ENCODE peak calls at places on chromosomes 11 and 22, in ten cellular contexts. X, Z, G, E, S, F, M, C, K and P are unnamed samples. For H3K4me1 and H3K36me3, the result is how much of the 10 kb centered on the place peaks cover.

GRCh38 chr11:18501629-18502028 is 25.1 kb downstream of the TSG101 start:
- DNase-seq in X (no peak), Z (no peak), G (no peak), E (no peak), S (no peak), F (no peak), M (no peak), C (no peak), K (no peak), P (no peak)

GRCh38 chr11:91664521-91664920 is 560.1 kb upstream of the FAT3 start:
- DNase-seq in X (no peak), Z (no peak), G (no peak), E (no peak), S (no peak), F (no peak), M (no peak), C (no peak), K (no peak), P (no peak)

GRCh38 chr22:30575859-30576258 is 1.4 kb upstream of the GAL3ST1 start:
- DNase-seq in X (no peak), Z (no peak), G (no peak), E (no peak), S (no peak), F (no peak), M (no peak), C (no peak), K (peak), P (no peak)

GRCh38 chr11:73317373-73317772 is 9.3 kb downstream of the ARHGEF17 start:
- DNase-seq in X (peak), Z (no peak), G (no peak), E (no peak), S (no peak), F (no peak), M (peak), C (no peak), K (no peak), P (peak)

GRCh38 chr22:31122532-31123291 is at the start of gene INPP5J:
- DNase-seq in X (peak), Z (peak), G (no peak), E (no peak), S (peak), F (no peak), M (peak), C (no peak), K (peak), P (peak)

GRCh38 chr22:34437140-34437539 is 516.9 kb upstream of the LARGE1 start:
- DNase-seq in X (peak), Z (no peak), G (no peak), E (no peak), S (no peak), F (no peak), M (no peak), C (no peak), K (no peak), P (no peak)

GRCh38 chr22:20020533-20021195 is at the start of gene TANGO2:
- DNase-seq in X (peak), Z (peak), G (peak), E (peak), S (peak), F (peak), M (peak), C (peak), K (peak), P (peak)

GRCh38 chr11:45146072-45147016 is at the start of gene PRDM11:
- DNase-seq in X (peak), Z (peak), G (peak), E (no peak), S (no peak), F (no peak), M (peak), C (peak), K (peak), P (peak)

GRCh38 chr11:113796663-113797259 is 17.2 kb downstream of the CLDN25 start:
- DNase-seq in X (peak), Z (no peak), G (no peak), E (no peak), S (no peak), F (no peak), M (no peak), C (peak), K (no peak), P (no peak)

GRCh38 chr11:62446091-62446490 is 27.3 kb downstream of the SCGB1A1 start:
- DNase-seq in X (peak), Z (no peak), G (no peak), E (no peak), S (no peak), F (no peak), M (peak), C (no peak), K (peak), P (no peak)

GRCh38 chr22:48749555-48750227 is 1078.0 kb downstream of the BRD1 start:
- DNase-seq in X (no peak), Z (no peak), G (no peak), E (no peak), S (peak), F (no peak), M (no peak), C (no peak), K (no peak), P (peak)

GRCh38 chr22:43004362-43005035 is 10.4 kb downstream of the PACSIN2 start:
- DNase-seq in X (no peak), Z (peak), G (no peak), E (no peak), S (no peak), F (no peak), M (no peak), C (no peak), K (peak), P (no peak)

GRCh38 chr11:62885137-62885536 is 4.4 kb downstream of the SLC3A2 start:
- DNase-seq in X (no peak), Z (no peak), G (no peak), E (no peak), S (no peak), F (no peak), M (no peak), C (no peak), K (no peak), P (no peak)

GRCh38 chr11:128290106-128290840 is 297.1 kb downstream of the ETS1 start:
- DNase-seq in X (peak), Z (peak), G (peak), E (peak), S (peak), F (no peak), M (peak), C (peak), K (peak), P (peak)

GRCh38 chr22:35615156-35615555 is 2.0 kb downstream of the MB start:
- DNase-seq in X (no peak), Z (no peak), G (no peak), E (no peak), S (no peak), F (no peak), M (no peak), C (no peak), K (no peak), P (no peak)

GRCh38 chr22:37498289-37498909 is 12.2 kb upstream of the MFNG start:
- DNase-seq in X (no peak), Z (peak), G (peak), E (peak), S (no peak), F (peak), M (no peak), C (peak), K (peak), P (no peak)

GRCh38 chr11:86248609-86249008 is 4.1 kb downstream of the EED start:
- DNase-seq in X (no peak), Z (no peak), G (no peak), E (no peak), S (no peak), F (no peak), M (no peak), C (no peak), K (no peak), P (no peak)

GRCh38 chr11:26556582-26556981 is 15.5 kb downstream of the MUC15 start:
- DNase-seq in X (no peak), Z (no peak), G (no peak), E (no peak), S (no peak), F (no peak), M (no peak), C (no peak), K (no peak), P (no peak)

GRCh38 chr11:71994786-71995185 is 3.9 kb upstream of the IL18BP start:
- DNase-seq in X (no peak), Z (no peak), G (no peak), E (no peak), S (no peak), F (no peak), M (no peak), C (no peak), K (no peak), P (no peak)

GRCh38 chr11:16605971-16606783 is 132.3 kb upstream of the C11orf58 start:
- DNase-seq in X (peak), Z (peak), G (peak), E (peak), S (peak), F (peak), M (peak), C (peak), K (peak), P (peak)

GRCh38 chr11:108960498-108960897 is 295.6 kb downstream of the DDX10 start:
- DNase-seq in X (no peak), Z (no peak), G (no peak), E (no peak), S (no peak), F (no peak), M (no peak), C (no peak), K (no peak), P (no peak)

GRCh38 chr11:61274084-61274483 is 21.0 kb downstream of the VWCE start:
- DNase-seq in X (no peak), Z (no peak), G (no peak), E (no peak), S (no peak), F (no peak), M (no peak), C (no peak), K (no peak), P (no peak)

GRCh38 chr11:63917685-63918523 is 940 bp upstream of the RCOR2 start:
- DNase-seq in X (peak), Z (no peak), G (no peak), E (peak), S (peak), F (no peak), M (peak), C (no peak), K (peak), P (no peak)

GRCh38 chr11:125375146-125375545 is 120.9 kb downstream of the FEZ1 start:
- DNase-seq in X (no peak), Z (no peak), G (no peak), E (no peak), S (no peak), F (no peak), M (no peak), C (no peak), K (no peak), P (no peak)

GRCh38 chr11:41788177-41788576 is 328.7 kb upstream of the LRRC4C start:
- DNase-seq in X (no peak), Z (no peak), G (no peak), E (no peak), S (no peak), F (no peak), M (no peak), C (no peak), K (no peak), P (no peak)

GRCh38 chr11:39678996-39679395 is 1780.5 kb downstream of the LRRC4C start:
- DNase-seq in X (no peak), Z (no peak), G (no peak), E (no peak), S (no peak), F (no peak), M (no peak), C (no peak), K (no peak), P (no peak)

GRCh38 chr11:124150684-124151083 is 32.5 kb upstream of the OR10D3 start:
- DNase-seq in X (no peak), Z (no peak), G (no peak), E (no peak), S (no peak), F (no peak), M (no peak), C (no peak), K (no peak), P (no peak)

GRCh38 chr11:576791-577610 is 731 bp downstream of the PHRF1 start:
- DNase-seq in X (no peak), Z (peak), G (no peak), E (no peak), S (no peak), F (no peak), M (no peak), C (no peak), K (no peak), P (no peak)

GRCh38 chr11:575996-576756 is at the start of gene PHRF1:
- DNase-seq in X (peak), Z (peak), G (peak), E (peak), S (peak), F (peak), M (peak), C (peak), K (peak), P (peak)

GRCh38 chr11:579830-580601 is 3.7 kb downstream of the PHRF1 start:
- DNase-seq in X (no peak), Z (no peak), G (no peak), E (no peak), S (no peak), F (no peak), M (no peak), C (no peak), K (no peak), P (no peak)

GRCh38 chr11:577611-577894 is 1.3 kb downstream of the PHRF1 start:
- DNase-seq in X (no peak), Z (no peak), G (no peak), E (no peak), S (no peak), F (no peak), M (no peak), C (no peak), K (no peak), P (no peak)

GRCh38 chr11:578276-579035 is 2.2 kb downstream of the PHRF1 start:
- DNase-seq in X (no peak), Z (no peak), G (no peak), E (no peak), S (no peak), F (no peak), M (no peak), C (no peak), K (peak), P (no peak)
- H3K4me3 ChIP-seq in X (no peak), Z (peak), G (peak), E (peak), S (no peak), F (peak), M (no peak), C (no peak), K (peak), P (peak)

DNA sequence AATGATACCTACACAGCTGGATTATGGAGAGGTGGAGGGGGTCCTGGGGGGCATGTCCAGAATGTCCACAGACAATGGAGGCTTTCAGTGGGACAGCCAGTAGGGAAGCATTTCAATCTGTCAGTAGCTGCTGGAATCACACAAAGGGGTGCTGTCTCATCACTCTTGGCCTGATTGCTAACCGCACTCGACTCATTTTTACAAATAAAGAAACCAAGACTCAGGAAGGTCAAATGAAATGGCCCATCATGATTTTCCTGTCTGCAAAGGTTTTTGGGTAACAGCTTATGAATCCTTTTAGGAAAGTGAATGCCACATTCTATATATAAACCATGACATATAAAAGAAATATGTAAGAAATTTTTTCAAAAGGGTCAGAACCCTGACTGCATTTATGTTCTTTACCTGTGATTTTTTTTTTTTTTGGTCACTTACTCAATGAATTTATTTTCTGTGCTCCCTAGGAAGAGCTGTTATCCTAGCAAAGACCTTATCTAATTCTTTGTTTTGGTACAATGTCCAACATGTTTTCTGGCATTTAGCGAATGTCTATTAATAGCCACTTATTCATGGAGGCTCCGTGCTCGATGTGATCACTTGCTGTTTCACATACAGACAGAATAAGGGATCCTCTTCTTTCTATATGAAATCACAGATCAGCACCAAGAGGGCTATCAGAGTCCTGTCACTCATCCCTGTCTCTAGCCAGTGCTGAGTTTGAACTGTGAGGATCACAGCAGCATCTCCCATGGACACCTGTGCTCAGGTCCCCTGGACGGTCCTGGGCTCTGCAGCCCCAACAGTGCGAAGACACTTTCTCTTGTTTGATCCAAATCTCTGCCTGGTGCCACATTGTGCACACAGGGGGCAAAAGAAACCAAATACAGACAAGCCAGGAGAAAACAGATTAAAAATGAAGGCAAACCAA is 979.7 kb downstream of the NTM start:
- DNase-seq in X (no peak), Z (no peak), G (no peak), E (no peak), S (no peak), F (no peak), M (no peak), C (no peak), K (no peak), P (no peak)
- H3K4me1 ChIP-seq in X (under half), Z (under half), G (under half), E (under half), S (under half), F (under half), M (under half), C (under half), K (under half), P (under half)

DNA sequence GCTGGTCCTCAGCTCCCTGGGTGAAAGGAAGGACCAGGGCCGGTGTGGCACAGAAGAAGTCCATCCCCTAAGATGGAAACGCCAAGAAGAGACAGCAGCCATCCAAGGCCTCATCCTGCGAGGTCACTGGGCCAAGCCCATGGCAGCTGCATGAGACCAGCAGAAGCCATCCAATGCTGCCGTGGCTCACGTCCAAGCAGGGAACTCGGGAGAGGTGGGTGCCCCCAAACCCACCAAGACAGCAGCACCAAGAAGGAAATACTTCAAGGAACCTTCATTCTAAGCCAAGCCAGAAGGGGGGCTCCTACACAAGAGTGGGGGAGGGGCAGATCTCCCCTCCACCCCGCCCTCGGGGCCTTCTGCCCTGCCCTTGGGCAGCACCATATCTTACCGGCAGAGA is 49.6 kb downstream of the IGSF9B start:
- DNase-seq in X (no peak), Z (peak), G (no peak), E (no peak), S (no peak), F (no peak), M (no peak), C (no peak), K (no peak), P (no peak)
- H3K36me3 ChIP-seq in X (under half), Z (under half), G (under half), E (under half), S (under half), F (under half), M (under half), C (under half), K (under half), P (under half)

DNA sequence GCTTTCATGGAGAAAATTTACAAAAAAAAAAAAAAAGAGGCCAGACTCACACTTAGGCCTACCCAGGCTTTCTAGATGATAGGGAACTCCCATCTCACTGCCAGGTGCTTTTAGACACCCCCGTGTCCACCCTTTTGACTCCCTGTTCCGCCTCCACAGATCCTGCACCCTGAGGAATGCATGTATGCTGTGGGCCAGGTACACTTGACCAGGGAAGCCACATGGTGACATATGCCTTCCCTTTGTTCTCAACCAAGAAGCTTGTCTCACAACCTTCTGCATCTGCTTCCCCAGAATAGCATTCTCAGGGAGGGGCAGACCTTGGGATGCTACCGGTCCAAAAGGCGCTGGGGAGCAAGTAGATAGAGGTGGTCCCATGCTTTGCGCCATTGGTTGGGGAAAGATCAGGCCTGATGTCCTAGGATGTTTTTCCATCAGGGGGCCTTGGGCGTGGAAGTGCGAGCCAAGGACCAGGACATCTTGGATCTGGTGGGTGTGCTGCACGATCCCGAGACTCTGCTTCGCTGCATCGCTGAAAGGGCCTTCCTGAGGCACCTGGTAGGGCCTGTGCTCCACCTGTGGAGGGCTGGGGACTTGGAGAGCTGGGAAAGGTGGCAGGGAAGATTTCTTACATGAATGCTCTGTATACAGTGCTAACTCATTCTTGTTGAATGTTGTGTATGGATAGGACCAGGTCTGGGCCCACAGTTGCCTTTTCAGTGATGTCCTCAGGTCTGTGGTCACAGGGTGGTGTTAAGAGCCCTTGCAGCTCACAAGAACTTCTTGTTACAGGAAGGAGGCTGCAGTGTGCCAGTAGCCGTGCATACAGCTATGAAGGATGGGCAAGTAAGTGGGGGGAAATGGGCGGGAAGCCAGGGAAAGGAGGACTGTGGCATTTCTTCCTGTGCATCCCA is 7.5 kb downstream of the HMBS start:
- DNase-seq in X (no peak), Z (no peak), G (no peak), E (no peak), S (no peak), F (no peak), M (no peak), C (no peak), K (no peak), P (peak)
- H3K4me3 ChIP-seq in X (no peak), Z (no peak), G (no peak), E (peak), S (no peak), F (peak), M (no peak), C (no peak), K (no peak), P (no peak)

GRCh38 chr11:118286545-118286944 is 18.0 kb upstream of the CD3E start:
- DNase-seq in X (no peak), Z (no peak), G (no peak), E (no peak), S (no peak), F (no peak), M (no peak), C (no peak), K (no peak), P (no peak)
- H3K4me1 ChIP-seq in X (under half), Z (under half), G (under half), E (under half), S (under half), F (under half), M (under half), C (under half), K (under half), P (under half)

GRCh38 chr22:23817146-23817545 is 21.7 kb downstream of the DERL3 start:
- DNase-seq in X (no peak), Z (peak), G (no peak), E (no peak), S (no peak), F (no peak), M (no peak), C (no peak), K (no peak), P (no peak)
- H3K36me3 ChIP-seq in X (under half), Z (half or more), G (under half), E (under half), S (half or more), F (under half), M (under half), C (under half), K (under half), P (under half)

GRCh38 chr11:121589946-121590537 is 137.3 kb upstream of the SORL1-AS1 start:
- DNase-seq in X (no peak), Z (no peak), G (no peak), E (no peak), S (no peak), F (no peak), M (no peak), C (no peak), K (no peak), P (no peak)
- H3K4me3 ChIP-seq in X (no peak), Z (no peak), G (no peak), E (no peak), S (no peak), F (no peak), M (no peak), C (no peak), K (no peak), P (no peak)

GRCh38 chr22:17846326-17846992 is 72.2 kb upstream of the BID start:
- DNase-seq in X (peak), Z (no peak), G (no peak), E (no peak), S (no peak), F (no peak), M (peak), C (no peak), K (no peak), P (no peak)
- H3K4me1 ChIP-seq in X (under half), Z (under half), G (under half), E (under half), S (under half), F (under half), M (under half), C (under half), K (under half), P (under half)